ENCODE peak calls at places on chromosomes 7 and 10, in eight cellular contexts. S is mesendoderm, W is DND-41, O is IMR-90, A is GM23248, B is HCT116, Y is PC-3, I is neural progenitor cell. N is an unnamed sample. For H3K4me1, the result is how much of the 10 kb centered on the place peaks cover.

GRCh38 chr7:1040790-1041189 is 3.6 kb upstream of the GPR146 start:
- DNase-seq in S (no peak), W (no peak), O (peak), A (peak), B (no peak), Y (no peak), I (peak), N (peak)

GRCh38 chr7:27784399-27785053 is 44.6 kb downstream of the TAX1BP1 start:
- DNase-seq in S (peak), W (peak), O (peak), A (peak), B (peak), Y (peak), I (peak), N (peak)

GRCh38 chr7:50657341-50657873 is 92.2 kb upstream of the DDC start:
- DNase-seq in S (no peak), W (no peak), O (peak), A (peak), B (no peak), Y (no peak), I (no peak), N (peak)

GRCh38 chr7:16891338-16891737 is 9.6 kb upstream of the AGR3 start:
- DNase-seq in S (peak), W (peak), O (peak), A (peak), B (peak), Y (peak), I (peak), N (peak)

GRCh38 chr10:69004821-69005220 is 16.2 kb downstream of the KIFBP start:
- DNase-seq in S (peak), W (no peak), O (peak), A (peak), B (peak), Y (peak), I (peak), N (peak)

GRCh38 chr7:123749537-123749857 is 694 bp upstream of the WASL start:
- DNase-seq in S (no peak), W (no peak), O (peak), A (peak), B (peak), Y (peak), I (no peak), N (peak)

GRCh38 chr7:143351060-143351459 is 11.5 kb downstream of the FAM131B start:
- DNase-seq in S (no peak), W (no peak), O (no peak), A (no peak), B (no peak), Y (no peak), I (no peak), N (no peak)

GRCh38 chr7:120833551-120833950 is 24.4 kb downstream of the TSPAN12 start:
- DNase-seq in S (peak), W (no peak), O (no peak), A (no peak), B (no peak), Y (peak), I (no peak), N (no peak)

DNA sequence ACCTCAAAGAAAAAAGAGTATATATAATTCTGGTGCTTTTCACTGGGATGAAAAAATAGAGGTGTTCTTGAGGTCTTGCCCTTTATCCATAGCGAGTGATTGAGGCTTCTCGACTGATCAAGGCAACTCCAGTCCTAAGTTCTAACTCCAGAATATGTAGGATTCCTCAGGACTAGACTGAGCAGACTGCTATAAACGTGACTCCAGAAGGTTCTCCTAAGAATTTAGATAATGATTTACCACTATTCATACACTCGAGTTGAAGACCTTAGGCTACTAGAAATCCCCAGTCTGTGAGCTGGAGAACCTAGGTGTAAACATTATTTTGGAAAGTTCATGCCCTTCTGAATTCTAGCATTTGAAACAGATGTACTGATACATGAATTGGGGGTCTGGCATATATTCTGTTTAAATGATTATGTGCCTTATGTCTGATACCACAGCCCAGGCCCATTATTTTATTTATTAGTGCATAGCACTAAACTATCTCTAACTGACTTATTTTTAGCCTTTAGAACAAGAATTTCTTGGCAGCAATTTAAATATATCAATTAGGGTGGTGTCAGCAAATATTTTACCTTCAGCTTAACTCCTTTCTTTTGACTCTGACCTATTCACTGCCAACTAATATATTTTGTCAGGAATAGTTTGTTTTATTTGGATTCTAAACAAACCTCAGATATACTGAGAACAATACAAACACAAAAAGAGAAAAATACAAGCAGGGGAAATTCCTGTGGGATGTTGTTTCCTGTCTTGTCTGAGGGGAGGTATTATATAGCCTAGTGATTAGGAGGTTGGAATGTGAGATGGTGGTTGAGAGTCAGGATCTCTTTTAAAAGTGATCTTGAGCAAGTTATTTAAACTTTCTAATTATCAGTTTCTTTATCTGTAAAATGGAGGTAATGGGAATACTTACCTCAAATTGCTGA is 75.8 kb downstream of the PODXL start:
- DNase-seq in S (peak), W (no peak), O (no peak), A (no peak), B (no peak), Y (peak), I (no peak), N (no peak)
- H3K9ac ChIP-seq in S (no peak), W (no peak), O (no peak), A (no peak), B (no peak), Y (no peak), I (no peak), N (no peak)

DNA sequence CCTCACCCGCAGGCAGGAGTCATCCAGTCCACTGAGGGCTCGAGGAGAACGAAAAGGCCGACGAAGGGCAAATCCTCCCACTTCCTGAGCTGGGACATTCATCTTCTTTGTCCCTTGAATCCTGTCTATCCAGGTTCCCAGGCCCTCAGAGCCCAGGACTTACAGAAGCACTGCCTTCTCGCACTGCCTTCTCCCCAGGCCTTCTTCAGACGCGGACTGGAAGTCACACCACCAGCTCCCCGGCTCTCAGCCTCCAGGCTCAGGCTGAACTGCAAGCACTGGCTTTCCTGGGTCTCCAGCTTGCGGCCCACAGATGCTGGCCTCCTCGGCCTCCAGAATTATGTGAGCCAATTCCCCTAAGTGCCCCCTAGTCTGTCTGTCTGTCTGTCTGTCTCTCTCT is 6.4 kb upstream of the MMP21 start:
- DNase-seq in S (peak), W (no peak), O (no peak), A (no peak), B (no peak), Y (no peak), I (no peak), N (no peak)
- H3K4me3 ChIP-seq in S (no peak), W (no peak), O (no peak), A (no peak), B (no peak), Y (no peak), I (no peak), N (no peak)

DNA sequence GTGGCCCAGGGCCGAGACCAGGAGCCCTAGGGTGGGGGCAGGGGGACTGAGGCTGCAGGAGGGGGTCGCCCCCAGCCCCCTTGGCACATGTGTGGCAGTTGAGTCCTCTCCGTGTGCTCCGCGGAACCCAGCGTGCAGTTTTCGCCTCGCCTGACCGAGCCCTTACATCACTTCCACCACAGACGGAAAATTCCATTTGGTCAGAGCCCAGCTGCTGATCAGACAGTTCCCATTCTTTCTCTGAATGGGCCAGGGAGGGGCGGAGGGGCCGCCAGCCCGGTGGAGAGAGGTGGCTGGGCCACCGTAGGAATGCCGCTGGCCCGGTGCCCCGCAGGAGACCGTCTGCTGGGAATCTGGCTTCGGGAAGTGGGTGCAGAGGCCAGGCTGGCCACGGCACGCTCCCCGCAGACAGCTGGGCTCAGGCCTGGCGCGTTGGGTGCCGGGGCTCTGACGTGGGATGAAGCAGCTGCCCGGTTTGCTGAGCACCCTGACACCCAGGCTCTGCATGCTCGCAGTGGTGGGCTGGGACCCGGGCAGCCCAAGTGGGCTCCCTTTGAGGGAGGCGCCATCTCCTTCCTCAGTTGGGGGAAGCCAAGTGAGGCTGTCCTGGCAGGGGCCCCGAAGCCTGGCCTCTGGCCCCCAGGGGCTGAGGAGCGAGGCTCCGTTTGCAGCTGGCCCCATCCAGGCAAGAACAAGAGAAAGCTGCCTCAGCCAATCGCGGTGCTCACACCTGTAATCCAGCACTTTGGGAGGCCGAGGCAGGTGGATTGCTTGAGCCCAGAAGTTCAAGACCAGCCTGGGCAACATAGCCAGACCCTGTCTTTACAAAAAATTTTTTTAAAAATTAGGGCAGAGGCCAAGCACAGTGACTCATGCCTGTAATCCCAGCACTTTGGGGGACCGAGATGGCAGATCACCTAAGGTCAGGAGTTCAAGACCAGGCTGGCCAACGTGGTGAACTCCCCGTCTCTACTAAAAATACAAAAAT is 9.9 kb downstream of the TTYH3 start:
- DNase-seq in S (peak), W (no peak), O (peak), A (peak), B (no peak), Y (no peak), I (peak), N (peak)
- H3K4me1 ChIP-seq in S (under half), W (under half), O (half or more), A (under half), B (under half), Y (under half), I (under half), N (under half)

GRCh38 chr7:2710256-2710655 is 22.3 kb downstream of the AMZ1 start:
- DNase-seq in S (no peak), W (peak), O (no peak), A (no peak), B (no peak), Y (no peak), I (no peak), N (no peak)

GRCh38 chr7:2708041-2708440 is 20.0 kb downstream of the AMZ1 start:
- DNase-seq in S (no peak), W (no peak), O (no peak), A (no peak), B (no peak), Y (no peak), I (no peak), N (no peak)

GRCh38 chr7:2709553-2710165 is 21.7 kb downstream of the AMZ1 start:
- DNase-seq in S (peak), W (peak), O (peak), A (peak), B (peak), Y (peak), I (peak), N (peak)

GRCh38 chr7:2707481-2707880 is 19.5 kb downstream of the AMZ1 start:
- DNase-seq in S (peak), W (no peak), O (no peak), A (no peak), B (no peak), Y (no peak), I (no peak), N (no peak)

GRCh38 chr7:2708547-2709310 is 20.7 kb downstream of the AMZ1 start:
- DNase-seq in S (no peak), W (no peak), O (no peak), A (no peak), B (no peak), Y (no peak), I (no peak), N (no peak)
- H3K9ac ChIP-seq in S (no peak), W (no peak), O (no peak), A (no peak), B (no peak), Y (no peak), I (no peak), N (no peak)

GRCh38 chr10:32952094-32952493 is 5.9 kb downstream of the ITGB1 start:
- DNase-seq in S (no peak), W (no peak), O (no peak), A (no peak), B (no peak), Y (no peak), I (no peak), N (no peak)
- H3K4me3 ChIP-seq in S (no peak), W (no peak), O (no peak), A (peak), B (no peak), Y (peak), I (no peak), N (no peak)

DNA sequence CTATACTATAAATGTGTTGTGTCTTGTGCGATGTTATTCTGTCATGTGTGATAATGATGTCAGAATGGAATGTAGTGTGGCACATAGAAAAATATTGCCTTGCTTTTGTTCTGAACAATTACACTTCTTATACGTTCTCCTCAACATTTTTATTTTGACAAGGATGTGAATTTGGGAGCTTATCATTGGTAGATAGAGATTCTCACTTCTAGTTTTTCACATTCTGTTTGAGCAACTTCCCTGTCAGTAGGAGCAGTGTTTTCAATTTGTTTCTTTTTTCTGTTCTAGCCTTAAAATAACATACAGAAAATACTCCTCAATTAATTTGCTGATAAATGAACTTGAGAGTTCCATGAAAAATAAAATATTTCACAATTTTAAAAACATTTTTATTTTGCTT is 17.6 kb downstream of the SUN3 start:
- DNase-seq in S (no peak), W (no peak), O (no peak), A (no peak), B (no peak), Y (no peak), I (no peak), N (no peak)
- H3K4me1 ChIP-seq in S (under half), W (under half), O (under half), A (under half), B (under half), Y (under half), I (under half), N (under half)

DNA sequence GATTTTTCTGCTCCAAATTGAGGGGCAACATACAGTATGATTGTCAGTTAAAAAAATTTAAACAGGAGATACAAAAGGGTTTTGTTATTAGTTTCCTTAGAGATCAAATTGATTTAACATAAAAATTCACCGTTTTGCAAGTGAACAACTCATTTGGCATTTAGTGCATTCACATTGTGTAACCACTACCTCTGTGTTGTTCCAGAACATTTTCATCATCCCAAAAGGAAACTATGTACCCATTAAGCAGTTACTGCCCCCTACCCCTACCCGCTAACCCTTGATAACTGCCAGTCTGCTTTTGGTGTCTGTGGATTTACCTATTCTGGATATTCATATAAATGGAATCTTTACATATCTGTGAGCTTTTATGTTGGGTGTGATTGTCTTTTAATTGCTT is 3.1 kb downstream of the ZRANB1 start:
- DNase-seq in S (no peak), W (no peak), O (peak), A (peak), B (no peak), Y (no peak), I (no peak), N (peak)
- H3K9ac ChIP-seq in S (no peak), W (no peak), O (no peak), A (peak), B (no peak), Y (no peak), I (no peak), N (peak)

DNA sequence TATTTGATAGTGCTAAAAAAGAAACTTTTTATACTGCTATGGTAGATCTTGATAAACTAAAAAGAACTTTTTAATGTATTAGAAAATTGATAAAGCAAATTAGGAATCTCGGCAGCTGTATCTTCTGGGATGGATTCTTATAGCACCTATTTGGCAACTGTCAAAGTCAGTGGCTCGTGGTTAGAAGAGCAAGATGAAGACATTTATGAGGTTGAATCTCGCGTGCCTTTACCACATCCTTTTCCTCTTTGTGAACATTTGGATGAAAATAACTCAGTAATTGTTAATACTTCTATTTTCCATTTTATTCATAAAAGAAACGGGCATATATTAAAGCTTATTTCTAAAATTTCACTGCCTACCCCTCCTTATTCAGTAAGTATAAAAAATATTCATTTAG is 76.2 kb downstream of the CYP51A1 start:
- DNase-seq in S (no peak), W (peak), O (no peak), A (no peak), B (no peak), Y (no peak), I (no peak), N (no peak)
- H3K4me3 ChIP-seq in S (no peak), W (no peak), O (no peak), A (no peak), B (no peak), Y (no peak), I (no peak), N (no peak)

DNA sequence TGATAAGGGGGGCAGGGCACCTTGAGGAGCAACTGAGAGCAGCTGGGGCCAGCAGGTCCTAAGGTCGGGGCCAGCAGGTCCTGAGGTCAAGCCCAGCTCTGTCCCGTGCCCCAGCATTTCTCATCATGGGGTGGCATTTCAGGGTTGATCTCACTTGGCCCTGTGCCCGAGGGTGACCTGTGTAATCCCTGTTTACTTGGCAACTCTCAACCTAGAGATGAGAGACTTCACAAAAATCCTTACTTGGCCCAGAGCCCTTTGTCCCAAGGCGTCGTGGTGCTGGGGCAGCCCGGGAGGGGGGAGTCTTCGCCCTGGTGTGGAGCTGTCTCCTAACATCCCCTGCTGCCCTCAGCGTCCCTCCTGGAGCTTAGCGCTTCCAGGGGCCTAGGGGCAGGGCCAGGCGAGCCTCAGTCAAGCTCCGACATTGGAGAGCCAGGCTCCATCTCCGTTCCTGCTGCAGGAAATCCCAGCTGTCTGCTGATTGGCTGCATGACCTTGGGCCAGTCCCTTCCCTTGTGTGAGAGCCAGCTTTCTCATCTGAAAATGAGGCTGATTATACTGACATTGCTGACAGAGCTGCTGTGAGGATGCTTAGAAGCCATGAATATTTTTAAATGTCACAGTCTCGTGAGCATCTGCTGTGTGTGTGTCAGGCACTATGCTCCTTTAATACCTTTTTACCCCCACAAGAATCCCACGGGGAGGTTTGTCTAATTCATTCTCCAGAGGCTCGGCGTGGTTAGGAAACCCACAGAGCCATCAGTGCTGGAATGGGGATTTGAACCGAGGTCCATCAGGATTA is 94.3 kb downstream of the ZMIZ1 start:
- DNase-seq in S (no peak), W (no peak), O (peak), A (peak), B (no peak), Y (peak), I (no peak), N (no peak)
- H3K4me1 ChIP-seq in S (under half), W (under half), O (half or more), A (under half), B (under half), Y (under half), I (under half), N (half or more)